ENCODE peak calls at places on chromosomes 13 and 19, in four cellular contexts. J is gastrocnemius medialis, K is neural progenitor cell, S is Peyer's patch. L is an unnamed sample.

GRCh38 chr13:21917046-21918010 is 246.5 kb downstream of the FGF9 start:
- DNase-seq in J (no peak), K (no peak), S (no peak), L (no peak)

GRCh38 chr13:29160862-29161261 is 340.7 kb downstream of the MTUS2 start:
- DNase-seq in J (no peak), K (no peak), S (no peak), L (no peak)

GRCh38 chr19:15180451-15181390 is 20.1 kb downstream of the NOTCH3 start:
- DNase-seq in J (no peak), K (peak; percentile 47), S (no peak), L (no peak)

GRCh38 chr13:40315416-40316064 is 350.9 kb downstream of the FOXO1 start:
- DNase-seq in J (no peak), K (no peak), S (no peak), L (no peak)

GRCh38 chr13:80447747-80448146 is 106.8 kb upstream of the SPRY2 start:
- DNase-seq in J (no peak), K (no peak), S (no peak), L (no peak)

GRCh38 chr19:33409906-33410685 is 36.6 kb downstream of the CEBPG start:
- DNase-seq in J (no peak), K (no peak), S (no peak), L (no peak)

GRCh38 chr19:19040417-19040816 is 7.0 kb downstream of the ARMC6 start:
- DNase-seq in J (no peak), K (no peak), S (no peak), L (no peak)

GRCh38 chr13:26988059-26988769 is 183.4 kb downstream of the USP12 start:
- DNase-seq in J (no peak), K (no peak), S (no peak), L (no peak)

GRCh38 chr13:35485451-35485850 is 9.0 kb upstream of the MAB21L1 start:
- DNase-seq in J (no peak), K (no peak), S (no peak), L (peak; percentile 91)

GRCh38 chr19:4199699-4200293 is 17.3 kb downstream of the ANKRD24 start:
- DNase-seq in J (no peak), K (peak; percentile 37), S (no peak), L (no peak)

GRCh38 chr13:91946498-91947070 is 548.2 kb downstream of the GPC5 start:
- DNase-seq in J (no peak), K (peak; percentile 63), S (no peak), L (peak; percentile 68)

GRCh38 chr19:7705387-7706187 is 3.7 kb upstream of the FCER2 start:
- DNase-seq in J (peak; percentile 20), K (no peak), S (peak; percentile 94), L (no peak)

GRCh38 chr19:39270091-39270871 is 2.1 kb downstream of the IFNL2 start:
- DNase-seq in J (no peak), K (no peak), S (no peak), L (no peak)

GRCh38 chr19:55619264-55619663 is 5.1 kb downstream of the ZNF784 start:
- DNase-seq in J (no peak), K (no peak), S (no peak), L (no peak)

GRCh38 chr13:44271915-44272341 is 101.7 kb upstream of the SERP2 start:
- DNase-seq in J (peak; percentile 50), K (no peak), S (no peak), L (no peak)

GRCh38 chr13:65188691-65189090 is 2041.4 kb downstream of the PCDH9 start:
- DNase-seq in J (no peak), K (peak; percentile 2), S (no peak), L (no peak)

GRCh38 chr19:19595171-19595701 is 23.3 kb downstream of the PBX4 start:
- DNase-seq in J (no peak), K (no peak), S (no peak), L (no peak)

GRCh38 chr19:47109541-47110375 is 3.8 kb downstream of the ZC3H4 start:
- DNase-seq in J (no peak), K (no peak), S (peak; percentile 52), L (no peak)

GRCh38 chr13:113981201-113981605 is 7.3 kb upstream of the C13orf46 start:
- DNase-seq in J (peak; percentile 50), K (no peak), S (no peak), L (no peak)

GRCh38 chr13:35699805-35700204 is 223.3 kb upstream of the MAB21L1 start:
- DNase-seq in J (no peak), K (no peak), S (no peak), L (no peak)

GRCh38 chr13:21850013-21851006 is 179.4 kb downstream of the FGF9 start:
- DNase-seq in J (no peak), K (no peak), S (no peak), L (no peak)

GRCh38 chr19:4597975-4598671 is 38.6 kb upstream of the SEMA6B start:
- DNase-seq in J (no peak), K (peak; percentile 93), S (no peak), L (peak; percentile 82)

GRCh38 chr19:7497292-7497691 is 8.5 kb upstream of the PEX11G start:
- DNase-seq in J (no peak), K (peak; percentile 72), S (no peak), L (no peak)

GRCh38 chr13:101429733-101430132 is 13.4 kb upstream of the NALCN start:
- DNase-seq in J (no peak), K (no peak), S (no peak), L (no peak)

GRCh38 chr19:30326076-30326710 is 46.0 kb upstream of the ZNF536 start:
- DNase-seq in J (no peak), K (no peak), S (no peak), L (no peak)

GRCh38 chr13:36986462-36987240 is 12.5 kb downstream of the ALG5 start:
- DNase-seq in J (no peak), K (no peak), S (no peak), L (no peak)
- H3K36me3 ChIP-seq in J (no peaks in the 10 kb centered on the region), K (peaks cover 25% of the 10 kb centered on the region), S (peaks cover 79% of the 10 kb centered on the region), L (peaks cover 10% of the 10 kb centered on the region)

DNA sequence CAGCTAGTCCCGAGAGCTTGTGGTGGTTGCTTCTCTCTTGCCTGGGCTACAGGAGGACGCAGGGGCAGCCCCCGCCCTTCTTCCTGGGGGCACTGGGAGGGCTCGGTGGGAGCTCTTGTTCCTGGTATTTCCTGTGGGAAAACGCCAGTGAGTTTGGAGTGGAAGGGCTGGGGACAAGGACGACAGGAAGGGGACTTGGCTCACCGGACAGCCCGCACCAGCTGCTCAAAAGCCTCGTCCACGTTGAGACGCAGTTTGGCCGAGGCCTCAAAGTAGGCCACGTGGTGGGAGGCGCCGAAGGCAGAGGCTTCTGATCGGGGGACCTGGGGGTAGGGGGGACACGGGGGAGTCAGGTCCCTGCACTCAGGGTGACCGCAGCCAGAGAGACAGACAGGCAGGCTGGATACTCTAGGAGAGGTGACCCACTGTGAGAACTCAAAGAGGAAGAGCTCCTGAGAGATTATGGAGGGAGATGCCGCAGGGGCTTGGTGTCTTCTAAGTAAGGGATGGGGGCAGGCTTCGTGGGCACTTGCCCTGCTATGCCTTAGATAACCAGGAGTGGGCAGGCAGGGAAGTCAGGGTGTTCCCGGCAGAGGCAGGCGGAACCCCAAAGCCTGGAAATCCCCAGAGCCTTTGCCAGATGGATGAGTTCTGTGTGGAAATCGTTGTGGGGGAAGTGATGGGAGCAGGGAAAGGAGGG is 4.3 kb downstream of the RRAS start:
- DNase-seq in J (no peak), K (no peak), S (no peak), L (peak; percentile 42)
- H3K27ac ChIP-seq in J (peak overlapping the region; percentile 3), K (no peak overlapping the region), S (peak overlapping the region; percentile 4), L (peak overlapping the region; percentile 40)

DNA sequence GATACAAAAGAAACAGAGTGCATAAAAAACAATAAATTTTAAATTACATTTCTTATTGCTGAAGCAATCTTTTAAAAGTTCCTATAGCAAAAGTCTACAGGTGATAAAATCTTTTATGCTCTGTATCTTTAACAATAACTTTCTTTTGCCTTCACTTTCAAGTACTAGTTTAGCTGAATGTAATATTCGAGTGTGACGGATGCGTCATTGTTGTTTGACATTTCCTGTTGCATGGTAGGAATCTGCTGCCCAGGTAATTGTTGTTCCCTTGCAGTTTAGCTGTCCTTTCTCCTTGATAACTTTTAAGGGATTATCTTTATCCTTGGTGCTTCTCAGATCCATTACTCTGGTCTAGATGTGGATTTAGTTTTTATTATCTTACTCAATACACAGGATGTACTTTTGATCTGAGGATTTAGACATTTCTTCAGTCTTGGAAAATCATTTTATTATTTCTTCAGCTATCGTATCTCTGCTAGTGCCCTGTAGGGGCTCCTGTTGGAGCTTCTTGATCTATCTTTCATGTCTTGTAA is 2.1 kb upstream of the CPB2 start:
- DNase-seq in J (no peak), K (no peak), S (no peak), L (no peak)
- TF ChIP-seq CTCF in J (no peak), K (no peak), S (no peak), L (no peak)

GRCh38 chr19:48471836-48472235 is 2.7 kb downstream of the CYTH2 start:
- DNase-seq in J (no peak), K (no peak), S (no peak), L (no peak)
- H3K36me3 ChIP-seq in J (no peaks in the 10 kb centered on the region), K (peaks cover 4% of the 10 kb centered on the region), S (peaks cover 66% of the 10 kb centered on the region), L (peaks cover 66% of the 10 kb centered on the region)

DNA sequence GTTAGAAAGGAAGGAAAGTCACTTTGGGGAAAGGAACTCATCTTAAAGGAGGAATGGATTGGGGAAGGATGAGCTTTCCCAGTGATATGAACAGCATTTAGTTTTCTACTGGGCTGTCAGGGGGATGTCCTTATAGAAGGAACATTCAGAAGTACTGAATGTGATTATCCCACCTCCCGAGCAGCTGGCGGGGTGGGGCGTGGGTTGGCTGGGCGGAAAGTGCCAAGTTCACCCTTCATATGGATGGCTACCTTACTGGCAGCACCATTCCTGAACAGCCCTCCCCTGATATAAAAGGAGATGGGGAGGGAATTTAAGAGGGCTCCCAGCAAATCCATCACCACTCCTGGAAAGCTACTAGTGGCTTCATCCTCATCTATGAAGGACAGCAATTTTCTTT is 190.7 kb downstream of the DNAJC15 start:
- DNase-seq in J (no peak), K (no peak), S (no peak), L (no peak)
- H3K27ac ChIP-seq in J (no peak overlapping the region), K (no peak overlapping the region), S (no peak overlapping the region), L (no peak overlapping the region)

DNA sequence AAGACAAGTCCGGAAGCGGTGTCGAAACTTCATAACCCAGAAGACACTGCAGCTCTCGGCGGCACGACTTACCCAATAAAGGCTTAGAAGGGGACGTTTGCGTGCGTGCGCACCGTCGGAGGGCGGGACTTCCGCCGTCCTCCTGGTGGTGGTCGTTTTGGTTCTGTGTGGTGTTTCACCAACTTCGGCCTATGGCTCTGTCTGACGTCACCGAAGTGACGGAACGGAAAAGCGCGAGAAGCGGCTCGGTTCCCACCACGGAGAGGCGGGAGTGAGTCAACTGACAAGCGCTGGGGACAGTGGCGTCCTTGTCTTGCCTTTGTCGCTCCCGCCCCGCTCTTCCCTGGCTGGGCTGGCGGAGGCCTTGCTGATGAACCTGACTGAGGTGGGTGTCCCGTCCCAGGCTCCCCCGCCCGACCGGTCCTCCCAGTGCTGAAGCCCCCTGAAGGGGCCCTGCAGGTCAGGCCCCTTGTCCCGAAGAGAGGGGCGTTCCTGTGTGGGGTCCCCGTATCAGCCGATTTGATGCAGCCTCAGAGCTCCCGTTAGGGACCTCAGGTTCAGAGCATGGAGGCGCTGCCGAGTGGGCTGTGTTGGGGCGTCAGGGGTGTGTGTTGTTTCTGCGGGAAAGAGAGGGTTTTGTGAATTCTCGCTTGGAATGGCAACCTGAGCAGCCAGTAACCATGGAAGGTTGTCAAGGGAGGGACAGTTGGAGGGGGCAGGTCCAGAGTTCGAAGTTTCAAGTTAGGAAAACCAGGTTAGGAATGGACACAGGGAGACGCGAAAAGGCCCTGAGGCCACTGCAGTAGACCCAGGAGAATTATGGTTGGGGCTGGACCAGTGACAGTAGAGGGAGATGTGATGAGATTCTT is at the start of gene ZNF548:
- DNase-seq in J (peak; percentile 97), K (peak; percentile 99), S (peak; percentile 96), L (peak; percentile 98)
- TF ChIP-seq CTCF in J (no peak), K (peak; percentile 34), S (peak; percentile 5), L (peak; percentile 19)